ENCODE peak calls at places on chromosomes 7 and 10, in six cellular contexts. S is AG09319, W is GF-D8, X is HFFc6, D is Right ventricle myocardium inferior, V is T1000. B is an unnamed sample.

GRCh38 chr7:151057038-151057736 is 510 bp downstream of the CDK5 start:
- DNase-seq in S (no peak), W (no peak), X (no peak), D (no peak), V (no peak), B (no peak)

GRCh38 chr7:74165867-74166593 is 8.1 kb upstream of the EIF4H start:
- DNase-seq in S (no peak), W (no peak), X (no peak), D (no peak), V (no peak), B (no peak)

GRCh38 chr7:100483728-100484635 is at the start of gene NYAP1:
- DNase-seq in S (no peak), W (no peak), X (no peak), D (no peak), V (peak), B (peak)

GRCh38 chr7:50696810-50697582 is 85.7 kb downstream of the GRB10 start:
- DNase-seq in S (no peak), W (peak), X (no peak), D (no peak), V (no peak), B (no peak)

GRCh38 chr10:33803248-33803647 is 468.8 kb upstream of the NRP1 start:
- DNase-seq in S (no peak), W (no peak), X (peak), D (no peak), V (no peak), B (no peak)

GRCh38 chr7:601573-602340 is 82.1 kb upstream of the PDGFA start:
- DNase-seq in S (no peak), W (no peak), X (no peak), D (no peak), V (no peak), B (peak)

GRCh38 chr10:5943536-5943935 is 33.8 kb downstream of the IL15RA start:
- DNase-seq in S (peak), W (no peak), X (no peak), D (peak), V (no peak), B (no peak)

GRCh38 chr10:125773702-125774101 is 1.9 kb downstream of the MMP21 start:
- DNase-seq in S (no peak), W (no peak), X (no peak), D (no peak), V (no peak), B (no peak)

B was measured in GM10248.